ENCODE peak calls at places on chromosomes 13 and 19, in ten cellular contexts. One of them, this sample, is unnamed.

GRCh38 chr19:19224852-19225494 is 13.2 kb downstream of the NCAN start:
- DNase-seq in tibial artery: peak
- DNase-seq in Caki2: peak
- DNase-seq in nephron progenitor cell: peak
- DNase-seq in stimulated activated CD4-positive, alpha-beta T cell treated with anti-CD3 and anti-CD28 coated beads, Interleukin-12 subunit alpha, Interleukin-12 subunit beta, amount 100 ng/mL, for 48 hours: peak
- DNase-seq in lower leg skin: peak
- DNase-seq in GM06990: peak
- DNase-seq in choroid plexus epithelial cell: peak
- DNase-seq in WTC11: peak
- DNase-seq in body of pancreas: peak
- DNase-seq in this sample: peak

GRCh38 chr13:98910501-98910951 is 67.3 kb downstream of the DOCK9 start:
- DNase-seq in choroid plexus epithelial cell: peak
- DNase-seq in stimulated activated CD4-positive, alpha-beta T cell treated with anti-CD3 and anti-CD28 coated beads, Interleukin-12 subunit alpha, Interleukin-12 subunit beta, amount 100 ng/mL, for 48 hours: peak
- DNase-seq in WTC11: no peak
- DNase-seq in nephron progenitor cell: no peak
- DNase-seq in Caki2: no peak
- DNase-seq in lower leg skin: no peak
- DNase-seq in body of pancreas: no peak
- DNase-seq in GM06990: peak
- DNase-seq in tibial artery: no peak
- DNase-seq in this sample: no peak

GRCh38 chr19:3710265-3710812 is 2.2 kb downstream of the TJP3 start:
- DNase-seq in nephron progenitor cell: no peak
- DNase-seq in tibial artery: peak
- DNase-seq in choroid plexus epithelial cell: peak
- DNase-seq in GM06990: no peak
- DNase-seq in Caki2: peak
- DNase-seq in WTC11: peak
- DNase-seq in stimulated activated CD4-positive, alpha-beta T cell treated with anti-CD3 and anti-CD28 coated beads, Interleukin-12 subunit alpha, Interleukin-12 subunit beta, amount 100 ng/mL, for 48 hours: no peak
- DNase-seq in lower leg skin: peak
- DNase-seq in body of pancreas: peak
- DNase-seq in this sample: no peak

GRCh38 chr13:82627183-82627582 is 1255.1 kb downstream of the SLITRK1 start:
- DNase-seq in Caki2: no peak
- DNase-seq in stimulated activated CD4-positive, alpha-beta T cell treated with anti-CD3 and anti-CD28 coated beads, Interleukin-12 subunit alpha, Interleukin-12 subunit beta, amount 100 ng/mL, for 48 hours: no peak
- DNase-seq in choroid plexus epithelial cell: peak
- DNase-seq in nephron progenitor cell: no peak
- DNase-seq in WTC11: no peak
- DNase-seq in tibial artery: no peak
- DNase-seq in body of pancreas: no peak
- DNase-seq in lower leg skin: no peak
- DNase-seq in GM06990: no peak
- DNase-seq in this sample: no peak

GRCh38 chr19:13208131-13208963 is 58.1 kb downstream of the IER2 start:
- DNase-seq in stimulated activated CD4-positive, alpha-beta T cell treated with anti-CD3 and anti-CD28 coated beads, Interleukin-12 subunit alpha, Interleukin-12 subunit beta, amount 100 ng/mL, for 48 hours: peak
- DNase-seq in Caki2: no peak
- DNase-seq in nephron progenitor cell: peak
- DNase-seq in WTC11: no peak
- DNase-seq in tibial artery: peak
- DNase-seq in choroid plexus epithelial cell: peak
- DNase-seq in body of pancreas: no peak
- DNase-seq in lower leg skin: no peak
- DNase-seq in GM06990: peak
- DNase-seq in this sample: peak

GRCh38 chr13:91809161-91809560 is 410.7 kb downstream of the GPC5 start:
- DNase-seq in Caki2: no peak
- DNase-seq in stimulated activated CD4-positive, alpha-beta T cell treated with anti-CD3 and anti-CD28 coated beads, Interleukin-12 subunit alpha, Interleukin-12 subunit beta, amount 100 ng/mL, for 48 hours: no peak
- DNase-seq in tibial artery: no peak
- DNase-seq in lower leg skin: no peak
- DNase-seq in choroid plexus epithelial cell: no peak
- DNase-seq in WTC11: no peak
- DNase-seq in nephron progenitor cell: no peak
- DNase-seq in GM06990: no peak
- DNase-seq in body of pancreas: no peak
- DNase-seq in this sample: no peak

GRCh38 chr13:72437458-72437857 is 290.0 kb downstream of the MZT1 start:
- DNase-seq in tibial artery: no peak
- DNase-seq in Caki2: peak
- DNase-seq in nephron progenitor cell: no peak
- DNase-seq in WTC11: no peak
- DNase-seq in body of pancreas: no peak
- DNase-seq in choroid plexus epithelial cell: peak
- DNase-seq in lower leg skin: no peak
- DNase-seq in stimulated activated CD4-positive, alpha-beta T cell treated with anti-CD3 and anti-CD28 coated beads, Interleukin-12 subunit alpha, Interleukin-12 subunit beta, amount 100 ng/mL, for 48 hours: no peak
- DNase-seq in GM06990: no peak
- DNase-seq in this sample: no peak

GRCh38 chr13:24618219-24618955 is 61.8 kb upstream of the ATP12A start:
- DNase-seq in WTC11: no peak
- DNase-seq in choroid plexus epithelial cell: no peak
- DNase-seq in nephron progenitor cell: no peak
- DNase-seq in tibial artery: no peak
- DNase-seq in GM06990: peak
- DNase-seq in Caki2: no peak
- DNase-seq in body of pancreas: no peak
- DNase-seq in stimulated activated CD4-positive, alpha-beta T cell treated with anti-CD3 and anti-CD28 coated beads, Interleukin-12 subunit alpha, Interleukin-12 subunit beta, amount 100 ng/mL, for 48 hours: peak
- DNase-seq in lower leg skin: no peak
- DNase-seq in this sample: no peak

GRCh38 chr19:402786-403185 is 6.2 kb downstream of the C2CD4C start:
- DNase-seq in Caki2: no peak
- DNase-seq in body of pancreas: no peak
- DNase-seq in GM06990: no peak
- DNase-seq in WTC11: no peak
- DNase-seq in tibial artery: no peak
- DNase-seq in nephron progenitor cell: no peak
- DNase-seq in stimulated activated CD4-positive, alpha-beta T cell treated with anti-CD3 and anti-CD28 coated beads, Interleukin-12 subunit alpha, Interleukin-12 subunit beta, amount 100 ng/mL, for 48 hours: no peak
- DNase-seq in lower leg skin: no peak
- DNase-seq in choroid plexus epithelial cell: no peak
- DNase-seq in this sample: peak

GRCh38 chr13:52156724-52157251 is 2.6 kb downstream of the NEK3 start:
- DNase-seq in tibial artery: no peak
- DNase-seq in body of pancreas: no peak
- DNase-seq in WTC11: no peak
- DNase-seq in nephron progenitor cell: no peak
- DNase-seq in GM06990: no peak
- DNase-seq in choroid plexus epithelial cell: peak
- DNase-seq in lower leg skin: no peak
- DNase-seq in stimulated activated CD4-positive, alpha-beta T cell treated with anti-CD3 and anti-CD28 coated beads, Interleukin-12 subunit alpha, Interleukin-12 subunit beta, amount 100 ng/mL, for 48 hours: no peak
- DNase-seq in Caki2: no peak
- DNase-seq in this sample: no peak